ENCODE peak calls at places on chromosomes 13 and 19, in nine cellular contexts. One of them, this sample, is unnamed. For H3K4me1, the result is how much of the 10 kb centered on the place peaks cover.

GRCh38 chr19:18987456-18987855 is 45.9 kb downstream of the SUGP2 start:
- DNase-seq in right lobe of liver: no peak
- DNase-seq in cardiac muscle cell: no peak
- DNase-seq in IMR-90: no peak
- DNase-seq in tibial nerve: no peak
- DNase-seq in endodermal cell: no peak
- DNase-seq in CD4-positive, CD25-positive, alpha-beta regulatory T cell: no peak
- DNase-seq in psoas muscle: no peak
- DNase-seq in NT2/D1: no peak
- DNase-seq in this sample: no peak

GRCh38 chr19:36169084-36169760 is 17.0 kb upstream of the COX7A1 start:
- DNase-seq in right lobe of liver: no peak
- DNase-seq in cardiac muscle cell: peak
- DNase-seq in IMR-90: no peak
- DNase-seq in tibial nerve: no peak
- DNase-seq in endodermal cell: no peak
- DNase-seq in CD4-positive, CD25-positive, alpha-beta regulatory T cell: no peak
- DNase-seq in psoas muscle: no peak
- DNase-seq in NT2/D1: no peak
- DNase-seq in this sample: no peak

GRCh38 chr13:43878897-43879322 is 630 bp downstream of the CCDC122 start:
- DNase-seq in right lobe of liver: peak
- DNase-seq in cardiac muscle cell: peak
- DNase-seq in IMR-90: peak
- DNase-seq in tibial nerve: peak
- DNase-seq in endodermal cell: peak
- DNase-seq in CD4-positive, CD25-positive, alpha-beta regulatory T cell: no peak
- DNase-seq in psoas muscle: peak
- DNase-seq in NT2/D1: no peak
- DNase-seq in this sample: no peak

GRCh38 chr19:44684892-44685847 is 13.8 kb upstream of the CEACAM16 start:
- DNase-seq in right lobe of liver: no peak
- DNase-seq in cardiac muscle cell: peak
- DNase-seq in IMR-90: peak
- DNase-seq in tibial nerve: no peak
- DNase-seq in endodermal cell: peak
- DNase-seq in CD4-positive, CD25-positive, alpha-beta regulatory T cell: peak
- DNase-seq in psoas muscle: no peak
- DNase-seq in NT2/D1: peak
- DNase-seq in this sample: no peak

GRCh38 chr19:900302-901111 is 7.2 kb downstream of the RNU6-9 start:
- DNase-seq in right lobe of liver: no peak
- DNase-seq in cardiac muscle cell: no peak
- DNase-seq in IMR-90: no peak
- DNase-seq in tibial nerve: no peak
- DNase-seq in endodermal cell: peak
- DNase-seq in CD4-positive, CD25-positive, alpha-beta regulatory T cell: peak
- DNase-seq in psoas muscle: peak
- DNase-seq in NT2/D1: no peak
- DNase-seq in this sample: no peak

GRCh38 chr19:4374451-4375163 is 25.7 kb downstream of the SH3GL1 start:
- DNase-seq in right lobe of liver: peak
- DNase-seq in cardiac muscle cell: peak
- DNase-seq in IMR-90: peak
- DNase-seq in tibial nerve: peak
- DNase-seq in endodermal cell: peak
- DNase-seq in CD4-positive, CD25-positive, alpha-beta regulatory T cell: no peak
- DNase-seq in psoas muscle: peak
- DNase-seq in NT2/D1: no peak
- DNase-seq in this sample: no peak

GRCh38 chr13:44759723-44760360 is 183.7 kb upstream of the TSC22D1 start:
- DNase-seq in right lobe of liver: no peak
- DNase-seq in cardiac muscle cell: peak
- DNase-seq in IMR-90: peak
- DNase-seq in tibial nerve: no peak
- DNase-seq in endodermal cell: no peak
- DNase-seq in CD4-positive, CD25-positive, alpha-beta regulatory T cell: no peak
- DNase-seq in psoas muscle: peak
- DNase-seq in NT2/D1: no peak
- DNase-seq in this sample: no peak

GRCh38 chr19:31354316-31354715 is 5.1 kb upstream of the TSHZ3 start:
- DNase-seq in right lobe of liver: no peak
- DNase-seq in cardiac muscle cell: no peak
- DNase-seq in IMR-90: no peak
- DNase-seq in tibial nerve: no peak
- DNase-seq in endodermal cell: peak
- DNase-seq in CD4-positive, CD25-positive, alpha-beta regulatory T cell: no peak
- DNase-seq in psoas muscle: no peak
- DNase-seq in NT2/D1: no peak
- DNase-seq in this sample: no peak

GRCh38 chr19:48806518-48806817 is 4.4 kb downstream of the BCAT2 start:
- DNase-seq in right lobe of liver: no peak
- DNase-seq in cardiac muscle cell: no peak
- DNase-seq in IMR-90: no peak
- DNase-seq in tibial nerve: no peak
- DNase-seq in endodermal cell: peak
- DNase-seq in CD4-positive, CD25-positive, alpha-beta regulatory T cell: no peak
- DNase-seq in psoas muscle: no peak
- DNase-seq in NT2/D1: no peak
- DNase-seq in this sample: no peak

GRCh38 chr13:63288576-63288975 is 1872.9 kb upstream of the PCDH20 start:
- DNase-seq in right lobe of liver: no peak
- DNase-seq in cardiac muscle cell: no peak
- DNase-seq in IMR-90: peak
- DNase-seq in tibial nerve: no peak
- DNase-seq in endodermal cell: no peak
- DNase-seq in CD4-positive, CD25-positive, alpha-beta regulatory T cell: no peak
- DNase-seq in psoas muscle: no peak
- DNase-seq in NT2/D1: no peak
- DNase-seq in this sample: no peak

GRCh38 chr19:15213715-15214381 is 13.1 kb upstream of the NOTCH3 start:
- DNase-seq in right lobe of liver: no peak
- DNase-seq in cardiac muscle cell: peak
- DNase-seq in IMR-90: no peak
- DNase-seq in tibial nerve: no peak
- DNase-seq in endodermal cell: no peak
- DNase-seq in CD4-positive, CD25-positive, alpha-beta regulatory T cell: no peak
- DNase-seq in psoas muscle: peak
- DNase-seq in NT2/D1: no peak
- DNase-seq in this sample: no peak

GRCh38 chr13:102597029-102598015 is 536 bp downstream of the TPP2 start:
- DNase-seq in right lobe of liver: peak
- DNase-seq in cardiac muscle cell: peak
- DNase-seq in IMR-90: peak
- DNase-seq in tibial nerve: no peak
- DNase-seq in endodermal cell: peak
- DNase-seq in CD4-positive, CD25-positive, alpha-beta regulatory T cell: peak
- DNase-seq in psoas muscle: peak
- DNase-seq in NT2/D1: no peak
- DNase-seq in this sample: no peak

GRCh38 chr13:112781287-112781686 is 91.4 kb downstream of the ATP11A start:
- DNase-seq in right lobe of liver: no peak
- DNase-seq in cardiac muscle cell: no peak
- DNase-seq in IMR-90: no peak
- DNase-seq in tibial nerve: no peak
- DNase-seq in endodermal cell: no peak
- DNase-seq in CD4-positive, CD25-positive, alpha-beta regulatory T cell: no peak
- DNase-seq in psoas muscle: no peak
- DNase-seq in NT2/D1: no peak
- DNase-seq in this sample: no peak
- H3K4me1 ChIP-seq in right lobe of liver: under half
- H3K4me1 ChIP-seq in cardiac muscle cell: under half
- H3K4me1 ChIP-seq in IMR-90: under half
- H3K4me1 ChIP-seq in tibial nerve: under half
- H3K4me1 ChIP-seq in endodermal cell: under half
- H3K4me1 ChIP-seq in CD4-positive, CD25-positive, alpha-beta regulatory T cell: under half
- H3K4me1 ChIP-seq in psoas muscle: under half
- H3K4me1 ChIP-seq in NT2/D1: under half
- H3K4me1 ChIP-seq in this sample: under half

DNA sequence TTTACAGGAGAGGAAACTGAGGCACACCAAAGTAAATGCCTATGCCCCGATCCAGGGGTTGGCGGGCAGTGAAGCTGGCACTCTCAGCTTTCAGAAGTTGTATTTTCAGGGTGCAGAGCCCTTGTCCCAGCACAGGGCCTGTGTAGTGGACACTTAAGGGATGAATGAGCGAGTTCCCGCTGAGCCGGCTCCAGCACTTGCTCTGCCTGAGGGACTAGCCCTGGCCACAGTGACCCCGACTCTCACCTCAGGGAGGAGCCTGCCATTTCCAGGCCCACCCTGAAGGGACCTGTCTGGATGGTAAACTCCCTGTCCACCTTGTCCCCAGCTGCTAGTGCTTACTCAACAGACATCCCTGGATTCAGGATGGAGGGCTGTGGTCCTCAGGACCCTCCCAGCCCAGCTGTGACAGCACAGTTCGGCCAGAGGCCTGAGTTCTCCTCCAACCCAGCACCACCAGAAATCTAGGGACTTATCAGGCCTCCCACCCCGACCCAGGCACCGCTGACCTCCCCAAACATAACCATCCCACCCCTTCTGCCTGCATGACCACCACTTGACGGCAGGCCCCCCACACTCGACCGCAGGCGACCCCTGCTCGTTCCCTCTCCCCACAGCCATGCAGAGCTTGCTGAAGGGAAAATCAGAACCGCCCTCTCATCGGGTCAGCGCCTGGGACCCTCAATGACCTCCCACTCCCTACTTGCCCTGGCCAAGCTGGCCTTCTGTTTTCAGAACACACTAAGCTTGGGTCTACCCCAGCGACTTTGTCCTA is 8.4 kb downstream of the PPP6R1 start:
- DNase-seq in right lobe of liver: no peak
- DNase-seq in cardiac muscle cell: no peak
- DNase-seq in IMR-90: no peak
- DNase-seq in tibial nerve: no peak
- DNase-seq in endodermal cell: no peak
- DNase-seq in CD4-positive, CD25-positive, alpha-beta regulatory T cell: no peak
- DNase-seq in psoas muscle: no peak
- DNase-seq in NT2/D1: no peak
- DNase-seq in this sample: no peak
- H3K4me1 ChIP-seq in right lobe of liver: under half
- H3K4me1 ChIP-seq in cardiac muscle cell: under half
- H3K4me1 ChIP-seq in IMR-90: under half
- H3K4me1 ChIP-seq in tibial nerve: half or more
- H3K4me1 ChIP-seq in endodermal cell: under half
- H3K4me1 ChIP-seq in CD4-positive, CD25-positive, alpha-beta regulatory T cell: half or more
- H3K4me1 ChIP-seq in psoas muscle: under half
- H3K4me1 ChIP-seq in NT2/D1: under half
- H3K4me1 ChIP-seq in this sample: under half

DNA sequence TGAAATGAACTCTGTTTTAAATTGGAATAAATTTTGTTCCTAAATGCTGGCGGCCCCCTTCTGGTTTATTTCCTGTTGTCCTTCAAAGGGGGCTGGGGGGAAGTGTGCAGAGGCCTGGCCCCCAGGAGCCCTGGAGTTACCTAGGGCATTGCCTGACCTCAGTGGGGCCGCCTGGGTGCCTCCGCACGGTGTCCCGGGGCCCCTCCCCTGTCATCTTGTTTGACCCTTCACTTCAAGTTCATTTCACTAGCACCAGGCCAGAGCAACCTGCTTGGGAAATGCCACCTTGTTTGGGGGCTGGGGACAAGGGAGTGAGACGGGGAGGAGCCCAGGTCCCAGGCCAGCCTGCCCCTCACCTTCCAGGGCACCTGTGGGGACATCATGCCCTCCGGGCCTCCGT is 11.9 kb upstream of the GNA15 start:
- DNase-seq in right lobe of liver: peak
- DNase-seq in cardiac muscle cell: no peak
- DNase-seq in IMR-90: no peak
- DNase-seq in tibial nerve: no peak
- DNase-seq in endodermal cell: no peak
- DNase-seq in CD4-positive, CD25-positive, alpha-beta regulatory T cell: no peak
- DNase-seq in psoas muscle: peak
- DNase-seq in NT2/D1: no peak
- DNase-seq in this sample: no peak
- H3K4me1 ChIP-seq in right lobe of liver: under half
- H3K4me1 ChIP-seq in cardiac muscle cell: under half
- H3K4me1 ChIP-seq in IMR-90: under half
- H3K4me1 ChIP-seq in tibial nerve: under half
- H3K4me1 ChIP-seq in endodermal cell: under half
- H3K4me1 ChIP-seq in CD4-positive, CD25-positive, alpha-beta regulatory T cell: under half
- H3K4me1 ChIP-seq in psoas muscle: under half
- H3K4me1 ChIP-seq in NT2/D1: under half
- H3K4me1 ChIP-seq in this sample: under half

DNA sequence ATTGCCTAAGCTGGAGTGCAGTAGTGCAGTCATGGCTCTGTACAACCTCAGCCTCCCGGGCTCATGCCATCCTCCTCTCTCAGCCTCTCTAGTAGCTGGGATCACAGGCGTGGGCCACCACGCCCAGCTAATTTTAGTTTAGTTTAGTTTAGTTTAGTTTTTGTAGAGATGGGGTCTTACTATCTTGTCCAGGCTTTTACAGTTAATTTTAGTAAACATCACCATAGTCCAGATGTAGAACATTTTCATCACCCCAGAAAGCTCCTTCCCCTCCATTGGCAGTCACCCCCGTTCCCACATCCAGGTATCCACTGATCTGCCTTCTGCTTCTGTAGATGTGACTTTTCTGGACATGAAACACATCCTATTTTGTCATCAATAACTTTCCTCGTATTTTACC is 41.1 kb downstream of the DNM2 start:
- DNase-seq in right lobe of liver: no peak
- DNase-seq in cardiac muscle cell: no peak
- DNase-seq in IMR-90: no peak
- DNase-seq in tibial nerve: no peak
- DNase-seq in endodermal cell: no peak
- DNase-seq in CD4-positive, CD25-positive, alpha-beta regulatory T cell: no peak
- DNase-seq in psoas muscle: no peak
- DNase-seq in NT2/D1: no peak
- DNase-seq in this sample: no peak
- H3K4me1 ChIP-seq in right lobe of liver: under half
- H3K4me1 ChIP-seq in cardiac muscle cell: under half
- H3K4me1 ChIP-seq in IMR-90: under half
- H3K4me1 ChIP-seq in tibial nerve: under half
- H3K4me1 ChIP-seq in endodermal cell: under half
- H3K4me1 ChIP-seq in CD4-positive, CD25-positive, alpha-beta regulatory T cell: half or more
- H3K4me1 ChIP-seq in psoas muscle: under half
- H3K4me1 ChIP-seq in NT2/D1: under half
- H3K4me1 ChIP-seq in this sample: under half

DNA sequence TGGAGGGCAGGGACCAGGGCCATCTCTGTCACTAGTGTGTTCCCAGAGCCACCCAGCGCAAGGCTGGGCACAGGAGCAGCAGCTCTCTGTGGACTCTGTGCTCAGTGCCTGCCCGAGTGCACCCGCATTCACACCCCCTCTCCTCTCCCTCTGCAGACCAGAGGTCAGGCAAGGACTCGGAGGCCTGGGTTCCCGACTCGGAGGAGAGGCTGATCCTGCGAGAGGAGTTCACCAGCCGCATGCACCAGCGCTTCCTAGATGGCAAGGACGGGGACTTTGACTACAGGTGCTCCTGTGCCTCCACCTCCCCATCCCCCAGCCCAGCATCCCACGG is 10.2 kb downstream of the CCDC97 start:
- DNase-seq in right lobe of liver: peak
- DNase-seq in cardiac muscle cell: no peak
- DNase-seq in IMR-90: no peak
- DNase-seq in tibial nerve: no peak
- DNase-seq in endodermal cell: no peak
- DNase-seq in CD4-positive, CD25-positive, alpha-beta regulatory T cell: no peak
- DNase-seq in psoas muscle: no peak
- DNase-seq in NT2/D1: no peak
- DNase-seq in this sample: no peak
- H3K4me1 ChIP-seq in right lobe of liver: under half
- H3K4me1 ChIP-seq in cardiac muscle cell: under half
- H3K4me1 ChIP-seq in IMR-90: under half
- H3K4me1 ChIP-seq in tibial nerve: under half
- H3K4me1 ChIP-seq in endodermal cell: under half
- H3K4me1 ChIP-seq in CD4-positive, CD25-positive, alpha-beta regulatory T cell: under half
- H3K4me1 ChIP-seq in psoas muscle: under half
- H3K4me1 ChIP-seq in NT2/D1: under half
- H3K4me1 ChIP-seq in this sample: under half

This sample was measured in iPS DF 6.9.